ENCODE peak calls at places on chromosome 13, in five cellular contexts. P is fibroblast of lung, V is lung, Z is fibroblast of pulmonary artery, R is HL-60. Y is an unnamed sample.

GRCh38 chr13:42594577-42595571 is 20.9 kb downstream of the TNFSF11 start:
- DNase-seq in P (peak; percentile 27), R (peak; percentile 40), Z (peak; percentile 95), V (peak; percentile 60), Y (peak; percentile 46)

GRCh38 chr13:112236539-112237197 is 139.5 kb upstream of the SPACA7 start:
- DNase-seq in R (no peak), P (no peak), Z (no peak), V (no peak), Y (no peak)

GRCh38 chr13:24684600-24684998 is 4.4 kb downstream of the ATP12A start:
- DNase-seq in Z (no peak), R (no peak), V (no peak), P (no peak), Y (no peak)

GRCh38 chr13:30576528-30576927 is 41.2 kb upstream of the USPL1 start:
- DNase-seq in Z (peak; percentile 55), P (peak; percentile 68), R (peak; percentile 25), V (no peak), Y (no peak)

GRCh38 chr13:75636339-75637095 is 387 bp downstream of the LMO7 start:
- DNase-seq in P (peak; percentile 51), R (peak; percentile 64), Z (peak; percentile 47), V (no peak), Y (no peak)

GRCh38 chr13:41960195-41960699 is 662 bp downstream of the VWA8 start:
- DNase-seq in R (no peak), Z (peak; percentile 29), P (peak; percentile 38), V (no peak), Y (no peak)

GRCh38 chr13:102726430-102726829 is 31.6 kb upstream of the METTL21C start:
- DNase-seq in P (no peak), Z (no peak), R (peak; percentile 48), V (no peak), Y (no peak)

GRCh38 chr13:110590577-110590976 is 24.8 kb upstream of the NAXD start:
- DNase-seq in Z (no peak), V (peak; percentile 46), P (no peak), R (no peak), Y (no peak)

GRCh38 chr13:97946951-97947588 is 6.4 kb upstream of the IPO5 start:
- DNase-seq in R (no peak), Z (peak; percentile 94), P (peak; percentile 94), V (no peak), Y (no peak)

GRCh38 chr13:87972568-87972967 is 301.4 kb downstream of the SLITRK5 start:
- DNase-seq in R (no peak), P (no peak), Z (no peak), V (no peak), Y (no peak)

GRCh38 chr13:64847767-64848166 is 2382.4 kb downstream of the PCDH9 start:
- DNase-seq in V (no peak), R (no peak), P (no peak), Z (no peak), Y (no peak)

GRCh38 chr13:34308725-34309124 is 490.8 kb downstream of the RFC3 start:
- DNase-seq in R (no peak), V (no peak), P (peak; percentile 81), Z (no peak), Y (no peak)

GRCh38 chr13:23567792-23568480 is 2.3 kb upstream of the TNFRSF19 start:
- DNase-seq in V (no peak), Z (no peak), R (no peak), P (peak; percentile 12), Y (no peak)

GRCh38 chr13:81929988-81930387 is 1589.1 kb upstream of the SPRY2 start:
- DNase-seq in Z (peak; percentile 34), P (peak; percentile 6), R (no peak), V (no peak), Y (no peak)

GRCh38 chr13:80048802-80049201 is 292.1 kb downstream of the SPRY2 start:
- DNase-seq in R (peak; percentile 98), Z (peak; percentile 97), V (peak; percentile 74), P (peak; percentile 98), Y (peak; percentile 74)

GRCh38 chr13:110109910-110110309 is 197.0 kb downstream of the COL4A1 start:
- DNase-seq in P (peak; percentile 96), V (peak; percentile 44), Z (peak; percentile 91), R (no peak), Y (no peak)

GRCh38 chr13:113672002-113672651 is 5.1 kb downstream of the GRK1 start:
- DNase-seq in R (no peak), P (no peak), V (no peak), Z (no peak), Y (no peak)

GRCh38 chr13:71054358-71054757 is 812.6 kb downstream of the DACH1 start:
- DNase-seq in Z (no peak), R (no peak), P (no peak), V (no peak), Y (peak; percentile 7)

GRCh38 chr13:82758056-82758455 is 1124.2 kb downstream of the SLITRK1 start:
- DNase-seq in Z (peak; percentile 56), V (no peak), P (no peak), R (peak; percentile 52), Y (no peak)

GRCh38 chr13:44664308-44664707 is 88.2 kb upstream of the TSC22D1 start:
- DNase-seq in Z (no peak), R (no peak), V (no peak), P (no peak), Y (no peak)

GRCh38 chr13:62747629-62748028 is 1332.0 kb upstream of the PCDH20 start:
- DNase-seq in V (no peak), R (no peak), P (peak; percentile 1), Z (no peak), Y (no peak)

GRCh38 chr13:26847281-26847680 is 86.7 kb upstream of the GPR12 start:
- DNase-seq in R (no peak), Z (no peak), V (no peak), P (no peak), Y (no peak)

GRCh38 chr13:29369060-29369743 is 226.3 kb downstream of the SLC7A1 start:
- DNase-seq in Z (peak; percentile 60), V (no peak), P (peak; percentile 23), R (peak; percentile 80), Y (no peak)

GRCh38 chr13:75798353-75799245 is 162.5 kb downstream of the LMO7 start:
- DNase-seq in P (peak; percentile 73), R (no peak), Z (peak; percentile 47), V (no peak), Y (no peak)

GRCh38 chr13:78194904-78195639 is 276.4 kb upstream of the EDNRB start:
- DNase-seq in R (no peak), V (no peak), Z (peak; percentile 27), P (peak; percentile 74), Y (no peak)

GRCh38 chr13:101447852-101448251 is 4.6 kb upstream of the ITGBL1 start:
- DNase-seq in P (peak; percentile 36), V (no peak), Z (peak; percentile 14), R (no peak), Y (no peak)

GRCh38 chr13:41694902-41695301 is 237.6 kb downstream of the RGCC start:
- DNase-seq in R (no peak), Z (peak; percentile 95), P (peak; percentile 96), V (peak; percentile 29), Y (no peak)

GRCh38 chr13:43805071-43805468 is 18.3 kb upstream of the ENOX1 start:
- DNase-seq in R (no peak), V (no peak), P (peak; percentile 92), Z (peak; percentile 73), Y (no peak)

GRCh38 chr13:45119469-45119989 is 781 bp upstream of the GTF2F2 start:
- DNase-seq in P (peak; percentile 79), R (peak; percentile 56), Z (peak; percentile 60), V (no peak), Y (no peak)

GRCh38 chr13:106568225-106569003 is 477 bp upstream of the ARGLU1 start:
- DNase-seq in P (no peak), V (no peak), R (peak; percentile 25), Z (no peak), Y (peak; percentile 16)

GRCh38 chr13:55497486-55497885 is 1643.2 kb upstream of the PRR20A start:
- DNase-seq in P (no peak), V (no peak), Z (no peak), R (no peak), Y (no peak)

GRCh38 chr13:33349996-33350826 is 64.7 kb upstream of the STARD13 start:
- DNase-seq in Z (peak; percentile 52), R (no peak), V (peak; percentile 48), P (peak; percentile 48), Y (no peak)

GRCh38 chr13:69571606-69572323 is 535.9 kb upstream of the ATXN8OS start:
- DNase-seq in Z (no peak), P (no peak), V (no peak), R (no peak), Y (no peak)

GRCh38 chr13:44362394-44363040 is 11.1 kb upstream of the SERP2 start:
- DNase-seq in V (no peak), R (no peak), P (peak; percentile 39), Z (no peak), Y (no peak)

GRCh38 chr13:30192320-30193093 is 114.8 kb downstream of the KATNAL1 start:
- DNase-seq in Z (no peak), R (no peak), P (no peak), V (no peak), Y (no peak)

GRCh38 chr13:99725644-99726043 is 224.4 kb downstream of the TM9SF2 start:
- DNase-seq in R (no peak), Z (no peak), P (no peak), V (no peak), Y (no peak)
- H3K4me3 ChIP-seq in R (no peak overlapping the region), Z (no peak overlapping the region), P (no peak overlapping the region), V (no peak overlapping the region), Y (no peak overlapping the region)

DNA sequence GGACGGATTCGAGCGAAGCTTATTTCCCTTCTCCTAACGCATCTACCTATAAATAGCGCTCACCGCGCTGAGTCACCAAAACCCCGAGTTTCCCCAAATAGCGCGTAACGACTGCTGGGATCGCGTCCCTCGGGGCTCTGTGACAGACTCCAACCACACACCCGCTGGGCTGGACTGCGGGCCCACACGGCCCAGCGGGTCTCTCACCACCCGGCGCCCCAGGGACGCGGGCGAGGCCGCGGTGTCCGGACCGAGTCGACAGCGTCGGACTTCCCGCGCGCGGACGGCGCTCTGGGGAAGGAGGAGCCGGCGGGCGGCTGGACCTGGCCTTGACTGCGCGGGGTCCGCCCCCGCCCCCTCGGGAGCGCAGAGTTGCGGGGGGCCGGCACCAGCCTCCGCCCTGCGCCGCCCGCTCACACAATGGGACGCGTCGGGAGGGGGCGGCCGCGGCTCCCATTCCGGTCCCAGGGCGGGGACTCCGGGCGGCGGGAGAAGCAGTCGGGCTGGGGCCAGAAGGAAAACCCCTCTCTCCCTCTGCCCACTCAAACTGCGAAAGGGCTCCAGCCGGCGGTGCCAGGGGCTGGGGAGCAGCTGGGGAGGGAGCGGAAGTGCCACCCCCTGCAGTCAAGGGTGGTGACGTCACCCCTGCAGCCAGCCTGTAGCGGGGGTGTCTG is 108.8 kb downstream of the KCNRG start:
- DNase-seq in Z (peak; percentile 97), V (peak; percentile 96), R (peak; percentile 93), P (peak; percentile 89), Y (peak; percentile 65)
- TF ChIP-seq CTCF in Z (no peak), V (no peak), R (no peak), P (peak; percentile 19), Y (no peak)

DNA sequence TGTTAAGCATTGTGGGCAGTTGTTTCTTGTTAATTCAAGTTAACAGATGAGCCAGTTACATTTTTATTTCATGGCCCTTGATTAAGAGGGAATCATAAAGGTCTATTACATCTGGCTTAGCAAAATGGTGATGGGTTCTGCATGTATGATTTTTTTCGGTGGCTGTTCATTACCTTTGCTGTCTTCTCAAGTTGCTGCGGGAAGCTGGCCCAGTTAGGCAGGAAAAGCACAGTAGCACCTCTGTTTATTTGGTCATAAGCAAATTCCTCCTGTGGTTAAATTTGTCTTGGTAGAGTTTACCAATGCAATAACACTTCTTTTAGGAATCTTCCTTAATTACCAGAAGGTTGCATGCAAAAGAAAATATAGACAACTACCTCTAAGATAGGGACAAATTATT is 104.5 kb downstream of the FRY start:
- DNase-seq in V (no peak), R (no peak), Z (no peak), P (peak; percentile 44), Y (no peak)
- H3K4me3 ChIP-seq in V (no peak overlapping the region), R (no peak overlapping the region), Z (no peak overlapping the region), P (no peak overlapping the region), Y (no peak overlapping the region)

GRCh38 chr13:73465629-73465974 is 406.8 kb downstream of the KLF5 start:
- DNase-seq in Z (peak; percentile 10), R (no peak), V (no peak), P (peak; percentile 64), Y (no peak)
- TF ChIP-seq CTCF in Z (no peak), R (no peak), V (no peak), P (no peak), Y (no peak)

Y was measured in GM12864.